ENCODE peak calls at places on chromosomes 12 and 14, in four cellular contexts. One of them, this sample, is unnamed.

GRCh38 chr14:67526676-67527459 is 6.2 kb upstream of the PLEKHH1 start:
- DNase-seq in cardiac fibroblast: peak; percentile 68
- DNase-seq in colonic mucosa: peak; percentile 70
- DNase-seq in choroid plexus epithelial cell: peak; percentile 71
- DNase-seq in this sample: peak; percentile 59

GRCh38 chr12:128385736-128386135 is 118.8 kb downstream of the TMEM132C start:
- DNase-seq in colonic mucosa: no peak
- DNase-seq in choroid plexus epithelial cell: no peak
- DNase-seq in cardiac fibroblast: no peak
- DNase-seq in this sample: no peak

GRCh38 chr14:87002831-87003230 is 990.2 kb downstream of the GALC start:
- DNase-seq in colonic mucosa: no peak
- DNase-seq in cardiac fibroblast: no peak
- DNase-seq in choroid plexus epithelial cell: no peak
- DNase-seq in this sample: no peak

GRCh38 chr12:118371354-118372282 is 1.1 kb downstream of the TAOK3 start:
- DNase-seq in choroid plexus epithelial cell: no peak
- DNase-seq in cardiac fibroblast: no peak
- DNase-seq in colonic mucosa: peak; percentile 38
- DNase-seq in this sample: peak; percentile 52

GRCh38 chr12:93176166-93176565 is 201.6 kb upstream of the NUDT4 start:
- DNase-seq in cardiac fibroblast: peak; percentile 67
- DNase-seq in colonic mucosa: no peak
- DNase-seq in choroid plexus epithelial cell: peak; percentile 65
- DNase-seq in this sample: no peak

GRCh38 chr12:115891551-115891950 is 385.9 kb downstream of the MED13L start:
- DNase-seq in cardiac fibroblast: no peak
- DNase-seq in colonic mucosa: no peak
- DNase-seq in choroid plexus epithelial cell: no peak
- DNase-seq in this sample: no peak

GRCh38 chr12:68067762-68068376 is 78.6 kb downstream of the IFNG-AS1 start:
- DNase-seq in choroid plexus epithelial cell: peak; percentile 15
- DNase-seq in cardiac fibroblast: peak; percentile 14
- DNase-seq in colonic mucosa: no peak
- DNase-seq in this sample: no peak

GRCh38 chr14:73878436-73878835 is 8.2 kb upstream of the ZNF410 start:
- DNase-seq in colonic mucosa: no peak
- DNase-seq in cardiac fibroblast: no peak
- DNase-seq in choroid plexus epithelial cell: peak; percentile 57
- DNase-seq in this sample: no peak

GRCh38 chr14:34554540-34555250 is 15.2 kb upstream of the EAPP start:
- DNase-seq in choroid plexus epithelial cell: peak; percentile 26
- DNase-seq in colonic mucosa: peak; percentile 45
- DNase-seq in cardiac fibroblast: no peak
- DNase-seq in this sample: peak; percentile 38

GRCh38 chr14:57533214-57533613 is 39.6 kb upstream of the CCDC198 start:
- DNase-seq in choroid plexus epithelial cell: peak; percentile 28
- DNase-seq in colonic mucosa: no peak
- DNase-seq in cardiac fibroblast: peak; percentile 52
- DNase-seq in this sample: peak; percentile 5

GRCh38 chr14:94099006-94099405 is 11.5 kb upstream of the IFI27 start:
- DNase-seq in cardiac fibroblast: no peak
- DNase-seq in colonic mucosa: no peak
- DNase-seq in choroid plexus epithelial cell: no peak
- DNase-seq in this sample: no peak

DNA sequence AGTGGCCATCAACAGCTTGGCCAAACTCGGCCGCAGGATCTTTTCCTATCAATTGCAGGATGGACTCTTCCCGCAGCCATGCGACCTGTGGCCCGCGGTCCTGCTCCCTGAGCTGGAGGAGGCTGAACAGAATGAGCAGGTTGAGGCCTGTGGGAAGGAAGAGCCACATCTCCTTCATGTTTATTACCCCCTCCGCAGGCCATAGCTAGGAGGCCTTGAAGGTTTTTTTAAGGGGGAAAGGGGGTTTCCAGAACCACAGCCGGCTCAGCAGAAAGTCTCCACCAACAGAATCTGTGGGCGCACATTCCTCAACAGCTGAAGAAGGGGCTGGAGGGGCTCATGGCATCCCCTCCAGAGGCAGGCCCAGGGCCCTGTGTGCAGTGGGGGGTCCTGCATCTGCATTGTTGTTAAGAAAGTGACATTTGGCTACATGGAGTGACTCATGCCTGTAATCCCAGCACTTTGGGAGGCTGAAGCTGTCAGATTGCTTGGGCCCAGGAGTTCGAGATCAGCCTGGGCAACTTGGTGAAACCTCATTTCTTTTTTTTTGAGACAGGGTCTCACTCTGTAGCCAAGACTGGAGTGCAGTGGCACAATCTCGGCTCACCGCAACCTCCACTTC is 25.2 kb upstream of the PPP1R13B start:
- DNase-seq in cardiac fibroblast: no peak
- DNase-seq in colonic mucosa: no peak
- DNase-seq in choroid plexus epithelial cell: no peak
- DNase-seq in this sample: no peak
- H3K4me3 ChIP-seq in cardiac fibroblast: no peak overlapping the region
- H3K4me3 ChIP-seq in colonic mucosa: peak overlapping the region; percentile 38
- H3K4me3 ChIP-seq in choroid plexus epithelial cell: peak overlapping the region; percentile 45
- H3K4me3 ChIP-seq in this sample: no peak overlapping the region

DNA sequence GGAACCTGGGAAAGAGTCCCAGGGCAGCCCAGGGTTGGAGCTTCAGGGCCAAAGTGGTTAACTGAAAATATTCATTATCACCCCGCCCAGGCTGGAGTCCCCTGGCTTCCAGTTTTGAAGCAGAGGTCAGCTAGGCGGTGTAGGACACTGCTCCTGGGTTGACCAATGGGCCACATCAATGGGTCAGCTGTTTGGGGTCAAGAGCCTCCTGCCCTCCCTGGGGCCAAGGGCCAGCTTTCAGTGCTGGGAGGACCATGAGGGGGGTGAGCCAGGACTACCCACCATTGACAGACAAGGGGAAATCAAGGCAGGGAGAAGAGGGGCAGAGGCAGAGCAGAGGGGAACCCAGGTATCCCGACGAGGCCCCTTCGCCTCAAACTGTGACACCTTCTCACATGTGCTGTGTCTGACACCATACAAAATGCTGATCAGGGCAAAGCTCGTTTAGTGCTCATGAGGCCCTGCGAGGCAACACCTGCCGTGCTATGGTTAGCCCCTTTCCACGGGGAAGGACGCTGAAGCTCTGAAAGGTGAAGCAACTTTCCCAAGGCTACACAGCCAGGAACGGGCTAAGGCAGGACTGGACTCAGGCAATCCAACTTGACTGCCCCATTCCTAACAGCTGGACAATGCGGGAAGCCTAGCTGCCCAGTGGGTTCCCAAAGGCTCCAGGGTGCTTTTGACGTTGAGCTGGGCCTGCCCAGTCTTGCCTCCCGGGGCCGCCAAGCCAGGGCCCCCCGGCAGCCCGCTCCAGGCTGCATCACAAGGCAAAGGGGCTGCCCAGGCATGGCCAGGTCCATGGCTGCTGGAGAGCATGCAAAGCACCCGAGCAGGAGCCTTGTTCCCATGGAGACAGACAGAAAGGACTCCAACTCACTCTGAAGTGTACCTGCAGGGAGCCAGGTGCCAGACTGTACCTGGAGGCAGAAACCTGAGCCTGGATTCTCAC is 2.0 kb downstream of the SYNE3 start:
- DNase-seq in colonic mucosa: no peak
- DNase-seq in cardiac fibroblast: no peak
- DNase-seq in choroid plexus epithelial cell: no peak
- DNase-seq in this sample: peak; percentile 85
- H3K4me3 ChIP-seq in colonic mucosa: no peak overlapping the region
- H3K4me3 ChIP-seq in cardiac fibroblast: no peak overlapping the region
- H3K4me3 ChIP-seq in choroid plexus epithelial cell: no peak overlapping the region
- H3K4me3 ChIP-seq in this sample: no peak overlapping the region

GRCh38 chr14:37195327-37195726 is 2.4 kb upstream of the MIPOL1 start:
- DNase-seq in cardiac fibroblast: peak; percentile 51
- DNase-seq in choroid plexus epithelial cell: no peak
- DNase-seq in colonic mucosa: no peak
- DNase-seq in this sample: no peak

GRCh38 chr14:37197421-37198272 is at the start of gene MIPOL1:
- DNase-seq in colonic mucosa: peak; percentile 81
- DNase-seq in choroid plexus epithelial cell: peak; percentile 92
- DNase-seq in cardiac fibroblast: peak; percentile 86
- DNase-seq in this sample: peak; percentile 85

GRCh38 chr14:37198907-37199306 is 1.2 kb downstream of the MIPOL1 start:
- DNase-seq in choroid plexus epithelial cell: no peak
- DNase-seq in cardiac fibroblast: no peak
- DNase-seq in colonic mucosa: no peak
- DNase-seq in this sample: no peak

GRCh38 chr14:37198273-37198598 is 499 bp downstream of the MIPOL1 start:
- DNase-seq in colonic mucosa: no peak
- DNase-seq in cardiac fibroblast: no peak
- DNase-seq in choroid plexus epithelial cell: no peak
- DNase-seq in this sample: no peak

DNA sequence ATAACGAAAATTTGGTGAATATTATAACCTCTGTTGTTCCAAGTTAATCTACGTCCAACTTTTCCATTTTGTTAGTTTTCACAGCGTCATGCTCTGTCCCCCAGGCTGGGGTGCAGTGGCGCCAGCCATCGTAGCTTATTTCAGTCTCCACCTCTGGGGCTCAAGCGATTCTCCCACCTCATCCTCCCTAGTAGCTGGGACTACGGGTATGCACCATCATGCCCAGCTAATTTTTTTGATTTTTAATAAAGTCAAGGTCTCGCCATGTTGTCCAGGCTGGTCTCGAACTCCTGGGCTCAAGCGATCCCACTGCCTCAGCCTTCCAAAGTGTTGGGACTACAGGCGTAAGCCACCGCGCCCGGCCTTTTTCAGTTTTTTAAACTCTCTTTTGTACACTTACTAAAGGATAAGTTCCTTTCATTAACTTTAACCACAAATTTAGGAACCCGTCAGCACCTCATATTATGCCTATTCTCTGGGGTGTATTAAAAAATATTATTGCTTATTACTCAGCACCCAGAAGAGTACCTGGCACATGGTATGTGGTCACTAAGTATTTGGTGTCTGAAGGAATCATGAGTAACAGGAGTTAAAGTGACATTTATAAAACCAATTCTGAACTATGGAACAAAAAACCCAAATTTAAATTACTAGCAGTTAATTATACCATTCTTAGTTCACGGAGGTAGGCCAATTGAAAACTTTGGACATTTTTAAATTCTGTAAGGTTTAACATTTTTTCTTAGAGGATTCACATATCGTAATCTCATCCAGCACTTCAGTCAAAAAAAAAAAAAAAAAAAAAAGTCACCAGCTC is 925 bp upstream of the MIPOL1 start:
- DNase-seq in colonic mucosa: no peak
- DNase-seq in choroid plexus epithelial cell: no peak
- DNase-seq in cardiac fibroblast: no peak
- DNase-seq in this sample: peak; percentile 11
- H3K4me3 ChIP-seq in colonic mucosa: peak overlapping the region; percentile 48
- H3K4me3 ChIP-seq in choroid plexus epithelial cell: peak overlapping the region; percentile 86
- H3K4me3 ChIP-seq in cardiac fibroblast: peak overlapping the region; percentile 78
- H3K4me3 ChIP-seq in this sample: peak overlapping the region; percentile 43

GRCh38 chr12:110256780-110257431 is 24.1 kb upstream of the ATP2A2 start:
- DNase-seq in colonic mucosa: peak; percentile 24
- DNase-seq in choroid plexus epithelial cell: peak; percentile 69
- DNase-seq in cardiac fibroblast: peak; percentile 71
- DNase-seq in this sample: peak; percentile 49

GRCh38 chr12:110252716-110253115 is 28.3 kb upstream of the ATP2A2 start:
- DNase-seq in choroid plexus epithelial cell: no peak
- DNase-seq in colonic mucosa: no peak
- DNase-seq in cardiac fibroblast: no peak
- DNase-seq in this sample: no peak

GRCh38 chr12:110253176-110253575 is 27.9 kb upstream of the ATP2A2 start:
- DNase-seq in cardiac fibroblast: peak; percentile 44
- DNase-seq in choroid plexus epithelial cell: peak; percentile 69
- DNase-seq in colonic mucosa: no peak
- DNase-seq in this sample: no peak

GRCh38 chr12:110258466-110258865 is 22.6 kb upstream of the ATP2A2 start:
- DNase-seq in colonic mucosa: no peak
- DNase-seq in cardiac fibroblast: no peak
- DNase-seq in choroid plexus epithelial cell: no peak
- DNase-seq in this sample: no peak

DNA sequence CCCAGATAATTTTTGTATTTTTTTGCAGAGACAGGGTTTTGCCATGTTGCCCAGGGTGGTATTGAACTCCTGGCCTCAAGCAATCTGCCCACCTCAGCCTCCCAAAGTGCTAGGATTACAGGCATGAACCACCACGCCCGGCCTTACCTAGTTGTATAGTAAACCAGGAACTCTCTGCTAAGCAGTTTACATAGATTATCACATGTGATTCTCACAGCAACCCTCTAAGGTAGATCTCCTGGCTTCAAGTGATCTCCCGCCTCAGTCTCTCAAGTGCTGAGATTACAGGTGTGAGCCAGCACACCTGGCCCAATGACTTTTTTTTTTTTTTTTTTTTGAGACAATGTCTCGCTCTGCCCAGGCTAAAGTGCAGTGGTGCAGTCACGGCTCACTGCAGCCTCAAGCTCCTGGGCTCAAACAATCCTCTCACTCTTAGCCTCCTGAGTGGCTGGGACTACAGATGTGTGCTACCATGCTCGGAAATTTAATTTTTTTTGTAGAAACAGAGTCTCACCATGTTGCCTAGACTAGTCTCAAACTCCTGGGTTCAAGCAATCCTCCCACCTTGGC is 26.0 kb upstream of the ATP2A2 start:
- DNase-seq in choroid plexus epithelial cell: no peak
- DNase-seq in colonic mucosa: no peak
- DNase-seq in cardiac fibroblast: no peak
- DNase-seq in this sample: peak; percentile 60
- H3K4me3 ChIP-seq in choroid plexus epithelial cell: no peak overlapping the region
- H3K4me3 ChIP-seq in colonic mucosa: no peak overlapping the region
- H3K4me3 ChIP-seq in cardiac fibroblast: no peak overlapping the region
- H3K4me3 ChIP-seq in this sample: no peak overlapping the region

GRCh38 chr12:51717325-51717925 is 126.4 kb downstream of the SCN8A start:
- DNase-seq in colonic mucosa: no peak
- DNase-seq in choroid plexus epithelial cell: no peak
- DNase-seq in cardiac fibroblast: no peak
- DNase-seq in this sample: no peak

GRCh38 chr12:51726931-51727330 is 121.6 kb downstream of the FIGNL2 start:
- DNase-seq in colonic mucosa: no peak
- DNase-seq in cardiac fibroblast: no peak
- DNase-seq in choroid plexus epithelial cell: no peak
- DNase-seq in this sample: no peak

GRCh38 chr12:51722387-51722786 is 126.1 kb downstream of the FIGNL2 start:
- DNase-seq in choroid plexus epithelial cell: no peak
- DNase-seq in colonic mucosa: no peak
- DNase-seq in cardiac fibroblast: no peak
- DNase-seq in this sample: no peak

GRCh38 chr12:51721281-51721940 is 127.1 kb downstream of the FIGNL2 start:
- DNase-seq in choroid plexus epithelial cell: peak; percentile 18
- DNase-seq in colonic mucosa: no peak
- DNase-seq in cardiac fibroblast: peak; percentile 48
- DNase-seq in this sample: peak; percentile 51
- H3K4me3 ChIP-seq in choroid plexus epithelial cell: no peak overlapping the region
- H3K4me3 ChIP-seq in colonic mucosa: no peak overlapping the region
- H3K4me3 ChIP-seq in cardiac fibroblast: peak overlapping the region; percentile 35
- H3K4me3 ChIP-seq in this sample: no peak overlapping the region

This sample was measured in thyroid gland.